ENCODE peak calls at places on chromosomes 11 and 22, in four cellular contexts. N is AG10803, O is M059J, Z is endothelial cell of umbilical vein. P is an unnamed sample.

GRCh38 chr11:114330373-114330772 is 34.2 kb downstream of the NNMT start:
- DNase-seq in O (no peak), N (no peak), Z (no peak), P (no peak)

GRCh38 chr11:257766-258493 is 20.3 kb upstream of the NLRP6 start:
- DNase-seq in Z (no peak), O (peak; percentile 17), N (no peak), P (no peak)

GRCh38 chr11:45218705-45219104 is 67.4 kb downstream of the SYT13 start:
- DNase-seq in Z (no peak), O (no peak), N (no peak), P (no peak)

GRCh38 chr11:2267871-2268825 is 2.2 kb downstream of the ASCL2 start:
- DNase-seq in O (no peak), Z (no peak), N (no peak), P (no peak)

GRCh38 chr22:27443315-27443714 is 358.2 kb downstream of the MN1 start:
- DNase-seq in Z (no peak), N (no peak), O (no peak), P (no peak)

GRCh38 chr11:45885921-45886721 is 670 bp downstream of the MAPK8IP1 start:
- DNase-seq in N (no peak), Z (no peak), O (no peak), P (no peak)

GRCh38 chr11:34748036-34748435 is 127.1 kb downstream of the EHF start:
- DNase-seq in Z (no peak), O (no peak), N (no peak), P (no peak)

GRCh38 chr22:46576556-46577351 is 39.3 kb upstream of the CELSR1 start:
- DNase-seq in Z (no peak), N (peak; percentile 44), O (peak; percentile 20), P (peak; percentile 69)

GRCh38 chr11:3203221-3204043 is 15.2 kb downstream of the MRGPRG start:
- DNase-seq in N (no peak), Z (no peak), O (peak; percentile 19), P (no peak)

GRCh38 chr11:124879229-124879998 is 14.2 kb downstream of the ROBO3 start:
- DNase-seq in Z (no peak), O (no peak), N (no peak), P (no peak)

GRCh38 chr11:65661599-65662246 is 993 bp downstream of the RELA start:
- DNase-seq in N (no peak), O (no peak), Z (no peak), P (peak; percentile 13)

GRCh38 chr11:112780351-112781043 is 180.7 kb upstream of the NCAM1 start:
- DNase-seq in Z (no peak), N (peak; percentile 53), O (peak; percentile 38), P (no peak)

P was measured in GM06990.